ENCODE peak calls at places on chromosomes 2 and 18, in four cellular contexts. V is WERI-Rb-1, E is fibroblast of lung, K is SJSA1. Y is an unnamed sample. For H3K9me3, the result is how much of the 10 kb centered on the place peaks cover.

GRCh38 chr2:166032361-166032760 is 78.8 kb upstream of the TTC21B start:
- DNase-seq in V (no peak), E (peak), K (no peak), Y (no peak)

GRCh38 chr2:228247335-228247734 is 65.8 kb upstream of the SPHKAP start:
- DNase-seq in V (no peak), E (no peak), K (no peak), Y (no peak)

GRCh38 chr2:113012436-113013335 is 7.4 kb downstream of the IL36A start:
- DNase-seq in V (no peak), E (peak), K (no peak), Y (no peak)

GRCh38 chr2:64374686-64375085 is 79.3 kb upstream of the LGALSL start:
- DNase-seq in V (no peak), E (no peak), K (no peak), Y (peak)

GRCh38 chr2:113217455-113218282 is 43.9 kb downstream of the PSD4 start:
- DNase-seq in V (no peak), E (peak), K (no peak), Y (peak)

GRCh38 chr2:85692039-85692645 is 2.0 kb upstream of the GNLY start:
- DNase-seq in V (no peak), E (peak), K (no peak), Y (no peak)

GRCh38 chr2:187453078-187453641 is 5.1 kb upstream of the CALCRL start:
- DNase-seq in V (no peak), E (no peak), K (no peak), Y (peak)

GRCh38 chr2:85760371-85760770 is 6.6 kb downstream of the ATOH8 start:
- DNase-seq in V (no peak), E (peak), K (no peak), Y (no peak)

GRCh38 chr18:69874058-69874457 is 73.6 kb downstream of the CD226 start:
- DNase-seq in V (no peak), E (peak), K (no peak), Y (no peak)

GRCh38 chr2:3042601-3043585 is 334.7 kb downstream of the EIPR1 start:
- DNase-seq in V (no peak), E (no peak), K (peak), Y (peak)

GRCh38 chr2:38464971-38465788 is 88.1 kb upstream of the ATL2 start:
- DNase-seq in V (no peak), E (no peak), K (no peak), Y (no peak)

GRCh38 chr2:95062247-95062646 is 36.7 kb downstream of the MAL start:
- DNase-seq in V (no peak), E (no peak), K (no peak), Y (no peak)

GRCh38 chr2:187442378-187442777 is 5.7 kb downstream of the CALCRL start:
- DNase-seq in V (no peak), E (no peak), K (no peak), Y (no peak)

GRCh38 chr2:84847326-84848050 is 33.4 kb downstream of the TRABD2A start:
- DNase-seq in V (no peak), E (no peak), K (no peak), Y (no peak)

GRCh38 chr2:107412209-107412904 is 414.3 kb upstream of the RGPD4 start:
- DNase-seq in V (no peak), E (peak), K (no peak), Y (no peak)

GRCh38 chr2:219728993-219729487 is 101.6 kb downstream of the SLC4A3 start:
- DNase-seq in V (no peak), E (peak), K (no peak), Y (no peak)

GRCh38 chr2:143177081-143177786 is 48.0 kb downstream of the ARHGAP15 start:
- DNase-seq in V (no peak), E (no peak), K (no peak), Y (no peak)

GRCh38 chr2:15965564-15966019 is 25.2 kb downstream of the MYCN start:
- DNase-seq in V (peak), E (no peak), K (no peak), Y (no peak)

GRCh38 chr18:25251127-25251526 is 100.8 kb downstream of the ZNF521 start:
- DNase-seq in V (no peak), E (no peak), K (no peak), Y (no peak)

GRCh38 chr18:26863921-26864497 is 1.5 kb downstream of the AQP4 start:
- DNase-seq in V (no peak), E (no peak), K (no peak), Y (no peak)

GRCh38 chr2:180578441-180578840 is 402.0 kb upstream of the UBE2E3 start:
- DNase-seq in V (no peak), E (no peak), K (no peak), Y (no peak)

GRCh38 chr2:21118302-21118920 is 5.4 kb upstream of the TDRD15 start:
- DNase-seq in V (peak), E (peak), K (no peak), Y (peak)

GRCh38 chr2:191999101-191999836 is 152.4 kb upstream of the CAVIN2 start:
- DNase-seq in V (no peak), E (no peak), K (no peak), Y (no peak)

GRCh38 chr2:135607561-135607960 is 76.3 kb downstream of the R3HDM1 start:
- DNase-seq in V (no peak), E (peak), K (no peak), Y (no peak)

GRCh38 chr2:74554821-74555531 is 456 bp downstream of the DOK1 start:
- DNase-seq in V (peak), E (peak), K (no peak), Y (no peak)

GRCh38 chr2:131026914-131027313 is 66.3 kb downstream of the FAM168B start:
- DNase-seq in V (no peak), E (no peak), K (no peak), Y (no peak)

GRCh38 chr18:72207280-72207679 is 336.9 kb downstream of the CBLN2 start:
- DNase-seq in V (no peak), E (no peak), K (no peak), Y (peak)
- H3K9me3 ChIP-seq in V (under half), E (under half), K (under half), Y (under half)

GRCh38 chr2:202171246-202171833 is 67.1 kb downstream of the SUMO1 start:
- DNase-seq in V (no peak), E (peak), K (no peak), Y (no peak)
- H3K4me3 ChIP-seq in V (no peak), E (no peak), K (no peak), Y (no peak)

GRCh38 chr2:6845312-6845711 is 20.4 kb downstream of the CMPK2 start:
- DNase-seq in V (no peak), E (peak), K (no peak), Y (no peak)
- H3K9me3 ChIP-seq in V (under half), E (under half), K (under half), Y (under half)

GRCh38 chr2:12430036-12430795 is 286.5 kb upstream of the TRIB2 start:
- DNase-seq in V (no peak), E (peak), K (peak), Y (no peak)
- H3K4me3 ChIP-seq in V (no peak), E (no peak), K (no peak), Y (no peak)

GRCh38 chr2:11940799-11941198 is 194.4 kb downstream of the LPIN1 start:
- DNase-seq in V (no peak), E (no peak), K (no peak), Y (no peak)
- H3K9me3 ChIP-seq in V (under half), E (under half), K (under half), Y (under half)

DNA sequence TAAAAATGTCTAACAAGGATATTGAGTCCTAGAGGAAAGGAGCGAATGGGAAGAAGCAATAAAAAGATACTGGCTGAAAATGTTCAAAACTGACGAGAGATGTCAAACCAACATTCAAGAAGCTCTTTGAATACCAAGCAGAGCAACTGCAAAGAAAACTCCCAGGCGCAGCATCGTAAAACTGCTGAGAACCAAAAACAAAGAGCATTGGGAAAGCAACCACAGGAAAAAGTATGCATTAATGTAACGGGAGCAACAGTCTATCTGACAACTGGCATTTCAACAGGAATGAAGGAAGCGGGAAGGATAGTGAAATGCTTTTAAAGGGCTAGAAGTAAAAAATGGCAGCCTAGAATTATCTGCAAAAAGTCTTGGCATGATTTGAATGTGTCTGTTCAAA is 53.1 kb downstream of the ADCY3 start:
- DNase-seq in V (no peak), E (no peak), K (no peak), Y (no peak)
- H3K4me3 ChIP-seq in V (no peak), E (no peak), K (no peak), Y (no peak)